ENCODE peak calls at places on chromosomes 5 and 9, in six cellular contexts. P is GM23338, T is psoas muscle, R is ovary, L is cardiac muscle cell, K is left ventricle myocardium inferior. B is an unnamed sample. For H3K4me1, the result is how much of the 10 kb centered on the place peaks cover.

GRCh38 chr9:124270504-124271335 is 13.0 kb downstream of the NEK6 start:
- DNase-seq in P (no peak), T (peak), R (no peak), L (peak), K (no peak), B (peak)

GRCh38 chr9:4375424-4376195 is 75.7 kb upstream of the GLIS3 start:
- DNase-seq in P (peak), T (no peak), R (no peak), L (peak), K (no peak), B (no peak)

GRCh38 chr5:180817847-180818246 is 15.2 kb upstream of the MGAT1 start:
- DNase-seq in P (no peak), T (no peak), R (no peak), L (no peak), K (no peak), B (no peak)

GRCh38 chr9:5382479-5382878 is 42.8 kb upstream of the RLN1 start:
- DNase-seq in P (no peak), T (no peak), R (no peak), L (no peak), K (no peak), B (no peak)

GRCh38 chr5:173969167-173970049 is 19.6 kb upstream of the C5orf47 start:
- DNase-seq in P (no peak), T (peak), R (no peak), L (peak), K (no peak), B (peak)

GRCh38 chr9:134712922-134713321 is 71.3 kb downstream of the COL5A1 start:
- DNase-seq in P (no peak), T (peak), R (peak), L (no peak), K (peak), B (no peak)

GRCh38 chr5:73901045-73901444 is 275.0 kb downstream of the ARHGEF28 start:
- DNase-seq in P (peak), T (no peak), R (no peak), L (peak), K (peak), B (peak)

GRCh38 chr9:134366223-134367031 is 40.2 kb downstream of the RXRA start:
- DNase-seq in P (no peak), T (peak), R (peak), L (peak), K (peak), B (peak)

GRCh38 chr9:93590609-93591234 is 14.3 kb downstream of the PHF2 start:
- DNase-seq in P (no peak), T (no peak), R (no peak), L (no peak), K (no peak), B (no peak)

GRCh38 chr5:69374911-69375446 is 5.4 kb downstream of the RAD17 start:
- DNase-seq in P (no peak), T (no peak), R (no peak), L (no peak), K (no peak), B (no peak)

GRCh38 chr5:138832218-138832617 is 42.9 kb downstream of the LRRTM2 start:
- DNase-seq in P (no peak), T (no peak), R (no peak), L (peak), K (no peak), B (no peak)

GRCh38 chr9:71752928-71753327 is 15.4 kb downstream of the CEMIP2 start:
- DNase-seq in P (no peak), T (no peak), R (no peak), L (no peak), K (no peak), B (no peak)

GRCh38 chr9:71756753-71757152 is 11.6 kb downstream of the CEMIP2 start:
- DNase-seq in P (peak), T (no peak), R (no peak), L (no peak), K (no peak), B (no peak)

GRCh38 chr9:71754151-71754550 is 14.2 kb downstream of the CEMIP2 start:
- DNase-seq in P (peak), T (no peak), R (no peak), L (no peak), K (no peak), B (no peak)

GRCh38 chr9:71755869-71756268 is 12.4 kb downstream of the CEMIP2 start:
- DNase-seq in P (no peak), T (no peak), R (no peak), L (no peak), K (no peak), B (no peak)

DNA sequence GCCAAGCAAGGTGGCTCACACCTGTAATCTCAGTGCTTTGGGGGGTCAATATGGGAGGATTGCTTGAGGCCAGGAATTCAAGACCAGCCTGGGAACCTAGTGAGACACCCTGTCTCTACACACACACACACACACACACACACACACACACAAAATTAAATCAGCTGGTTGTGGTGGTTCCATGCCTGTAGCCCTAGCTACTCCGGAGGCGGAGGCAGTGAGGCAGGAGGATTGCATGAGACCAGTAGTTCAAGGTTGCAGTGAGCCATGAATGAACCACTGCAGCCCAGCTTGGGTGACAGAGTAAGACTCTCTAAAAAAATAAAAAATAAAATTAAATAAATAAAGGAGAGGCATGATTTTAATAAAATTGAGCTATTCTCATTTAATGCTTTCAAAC is 13.1 kb downstream of the CEMIP2 start:
- DNase-seq in P (peak), T (no peak), R (no peak), L (no peak), K (no peak), B (no peak)
- H3K4me1 ChIP-seq in P (half or more), T (under half), R (under half), L (under half), K (under half), B (under half)

GRCh38 chr9:123033352-123033751 is at the start of gene GPR21:
- DNase-seq in P (peak), T (no peak), R (no peak), L (peak), K (no peak), B (no peak)
- H3K4me3 ChIP-seq in P (no peak), T (peak), R (peak), L (no peak), K (peak), B (no peak)

GRCh38 chr9:114280636-114281315 is 42.1 kb upstream of the ORM1 start:
- DNase-seq in P (no peak), T (no peak), R (peak), L (peak), K (peak), B (no peak)
- H3K4me1 ChIP-seq in P (under half), T (under half), R (under half), L (under half), K (under half), B (under half)

GRCh38 chr5:178995341-178995690 is 196 bp upstream of the GRM6 start:
- DNase-seq in P (no peak), T (no peak), R (no peak), L (no peak), K (no peak), B (no peak)
- H3K4me3 ChIP-seq in P (peak), T (no peak), R (no peak), L (no peak), K (peak), B (no peak)

GRCh38 chr9:95201201-95201600 is 116.3 kb downstream of the FANCC start:
- DNase-seq in P (no peak), T (no peak), R (no peak), L (no peak), K (no peak), B (no peak)
- H3K4me1 ChIP-seq in P (under half), T (under half), R (under half), L (under half), K (under half), B (under half)

GRCh38 chr9:133238272-133238850 is 29.3 kb upstream of the OBP2B start:
- DNase-seq in P (peak), T (peak), R (peak), L (peak), K (peak), B (peak)
- H3K4me3 ChIP-seq in P (peak), T (peak), R (peak), L (peak), K (peak), B (peak)

DNA sequence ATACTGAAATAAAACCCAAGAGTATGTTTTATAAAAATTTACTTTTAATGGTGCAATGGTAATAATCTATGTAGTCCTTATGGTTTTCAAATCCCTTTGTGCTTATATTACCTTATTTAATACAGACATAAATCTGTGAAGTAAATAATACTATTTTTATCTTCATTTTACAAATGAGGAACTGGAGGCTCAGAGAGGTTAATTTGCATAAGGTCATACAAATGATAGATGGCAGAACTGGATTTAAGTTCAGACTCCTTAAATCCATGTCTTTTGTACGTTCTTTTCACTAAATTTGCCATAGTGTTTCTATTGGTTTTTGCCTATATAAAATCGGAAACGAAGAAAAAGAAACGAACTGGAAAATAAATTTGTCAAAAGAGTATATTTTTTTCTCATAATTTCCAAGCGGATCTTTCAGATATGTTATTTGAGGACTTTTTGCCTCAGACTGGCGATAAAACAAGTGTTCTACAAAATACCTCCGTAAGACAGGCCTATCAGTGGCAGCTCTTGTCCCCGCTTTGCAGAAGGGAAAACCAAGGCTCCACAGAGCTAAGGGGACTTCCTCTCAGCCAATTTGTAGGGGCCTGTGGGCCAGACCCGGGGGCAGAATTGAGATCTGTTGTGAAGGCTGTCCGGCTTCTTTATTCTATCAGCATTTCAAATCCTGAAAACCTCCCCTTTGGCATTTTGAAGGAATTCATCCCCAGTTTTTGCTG is 1.1 kb upstream of the TNFAIP8 start:
- DNase-seq in P (no peak), T (no peak), R (no peak), L (no peak), K (no peak), B (no peak)
- H3K4me1 ChIP-seq in P (half or more), T (under half), R (under half), L (under half), K (half or more), B (under half)

B was measured in gastrocnemius medialis.